ENCODE peak calls at places on chromosomes 6 and 20, in four cellular contexts. K, H, R and W are unnamed samples. For H3K4me1, the result is how much of the 10 kb centered on the place peaks cover.

GRCh38 chr6:12096342-12096741 is 84.2 kb downstream of the HIVEP1 start:
- DNase-seq in K (no peak), H (no peak), R (no peak), W (no peak)

GRCh38 chr6:6479706-6480250 is 108.7 kb upstream of the LY86 start:
- DNase-seq in K (no peak), H (no peak), R (no peak), W (no peak)

GRCh38 chr20:38437796-38438195 is 2.7 kb upstream of the SNHG17 start:
- DNase-seq in K (no peak), H (no peak), R (no peak), W (no peak)

GRCh38 chr20:10469599-10469998 is 34.5 kb downstream of the SLX4IP start:
- DNase-seq in K (peak), H (peak), R (peak), W (no peak)

GRCh38 chr6:142857609-142858195 is 87.3 kb downstream of the HIVEP2 start:
- DNase-seq in K (no peak), H (no peak), R (no peak), W (no peak)

GRCh38 chr20:39117486-39117885 is 155.3 kb downstream of the DHX35 start:
- DNase-seq in K (no peak), H (peak), R (no peak), W (no peak)

GRCh38 chr20:31857861-31858835 is 12.2 kb downstream of the DUSP15 start:
- DNase-seq in K (no peak), H (no peak), R (no peak), W (no peak)

GRCh38 chr6:110315856-110316398 is 42.2 kb downstream of the METTL24 start:
- DNase-seq in K (no peak), H (no peak), R (no peak), W (no peak)

GRCh38 chr6:34067814-34068213 is 78.1 kb downstream of the GRM4 start:
- DNase-seq in K (no peak), H (no peak), R (no peak), W (no peak)

GRCh38 chr6:116667620-116668019 is 946 bp downstream of the ZUP1 start:
- DNase-seq in K (no peak), H (no peak), R (no peak), W (no peak)

GRCh38 chr6:136378888-136379287 is 89.2 kb upstream of the BCLAF1 start:
- DNase-seq in K (no peak), H (no peak), R (no peak), W (no peak)

GRCh38 chr6:126300126-126300525 is 39.8 kb upstream of the CENPW start:
- DNase-seq in K (no peak), H (no peak), R (peak), W (no peak)

DNA sequence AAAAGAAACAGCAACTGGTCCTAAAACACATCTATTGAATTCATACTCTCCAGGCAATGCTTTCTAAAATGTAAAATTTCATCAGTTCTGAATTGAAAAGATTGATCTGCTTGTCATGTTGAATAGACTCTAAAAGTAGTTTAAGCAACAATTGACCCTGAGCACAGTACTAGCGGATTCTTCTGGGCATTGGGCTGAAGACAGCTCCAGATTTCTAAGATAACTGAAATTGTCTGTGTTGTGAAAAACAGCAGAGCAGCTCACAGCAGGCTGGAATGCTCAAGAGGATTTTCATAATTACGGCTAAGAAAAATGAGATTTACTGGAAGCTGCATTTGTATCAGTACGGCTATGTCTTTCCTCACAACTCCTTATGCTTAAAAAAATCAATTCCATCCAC is 373.7 kb downstream of the HACE1 start:
- DNase-seq in K (no peak), H (no peak), R (no peak), W (no peak)
- H3K4me3 ChIP-seq in K (no peak), H (no peak), R (no peak), W (no peak)

DNA sequence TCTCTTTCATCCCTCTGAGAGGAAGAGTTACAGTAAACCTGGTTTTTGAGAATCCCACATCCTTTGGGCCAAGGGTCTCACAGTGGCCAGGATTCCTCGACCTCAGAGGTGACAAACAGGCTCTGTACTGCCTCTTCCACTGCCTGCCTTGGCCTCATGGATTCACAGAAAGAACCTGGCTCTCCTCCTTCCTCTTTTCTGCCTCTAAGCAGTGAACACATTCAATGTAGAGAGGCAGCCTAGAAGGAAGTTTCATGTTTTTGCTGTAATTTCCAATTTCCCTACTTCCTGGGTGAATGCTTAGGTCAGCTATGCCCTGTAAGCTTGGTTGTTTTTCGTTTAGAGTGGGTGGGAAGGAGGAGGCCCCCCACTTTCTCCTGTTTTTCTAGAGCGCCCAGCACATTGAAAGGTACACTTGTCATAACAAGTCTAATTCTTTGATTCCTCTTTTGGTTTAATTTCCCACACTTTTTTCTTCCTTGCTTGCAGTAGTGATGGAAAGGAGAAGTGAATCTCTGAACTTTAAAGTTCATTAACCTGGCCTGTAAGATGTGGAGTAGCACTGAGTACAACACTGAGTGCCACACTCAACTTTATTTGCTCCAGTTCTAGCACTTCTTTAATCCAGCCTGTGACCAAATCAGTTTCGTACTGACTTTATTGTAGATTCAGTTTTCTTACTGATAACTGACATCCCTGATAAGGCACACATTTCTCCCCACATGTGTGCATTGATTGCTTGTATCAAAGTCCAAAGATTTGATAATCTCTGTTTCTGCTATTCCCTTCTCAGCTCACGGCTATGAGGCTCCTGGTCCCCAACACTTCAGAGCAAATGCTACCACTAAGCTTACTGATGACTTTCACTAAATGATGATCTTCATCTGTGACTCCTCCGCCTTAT is 99.9 kb upstream of the MAN1A1 start:
- DNase-seq in K (no peak), H (no peak), R (no peak), W (no peak)
- H3K4me1 ChIP-seq in K (under half), H (under half), R (under half), W (under half)

GRCh38 chr6:57027301-57027700 is 19.2 kb upstream of the KIAA1586 start:
- DNase-seq in K (no peak), H (no peak), R (no peak), W (no peak)
- H3K27ac ChIP-seq in K (no peak), H (no peak), R (no peak), W (no peak)

DNA sequence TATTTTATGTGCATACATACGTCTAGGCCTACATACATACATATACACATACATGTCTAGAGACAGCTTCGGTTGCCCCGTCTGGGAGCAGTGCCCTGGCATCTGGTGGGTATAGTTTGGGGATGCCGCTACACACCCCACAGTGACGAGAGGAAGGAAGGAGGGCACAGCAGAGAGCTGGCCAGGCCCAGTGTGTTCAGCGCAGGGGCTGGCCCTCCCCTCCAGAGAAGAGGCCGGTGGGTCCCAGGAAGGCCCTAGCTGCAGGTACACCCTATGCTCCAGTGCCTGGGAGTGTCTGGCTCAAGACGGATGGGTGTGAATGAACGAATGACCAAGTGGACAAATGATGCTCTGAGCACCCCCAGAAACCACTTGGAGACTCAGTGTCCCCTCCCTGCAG is 284.6 kb downstream of the CDH4 start:
- DNase-seq in K (no peak), H (no peak), R (no peak), W (no peak)
- H3K4me3 ChIP-seq in K (no peak), H (no peak), R (no peak), W (no peak)